ENCODE peak calls at places on chromosomes 13 and 19, in eight cellular contexts. One of them, this sample, is unnamed.

GRCh38 chr13:79468402-79468801 is 12.6 kb upstream of the NDFIP2 start:
- DNase-seq in fibroblast of lung: no peak
- DNase-seq in PC-3: no peak
- DNase-seq in H1: no peak
- DNase-seq in astrocyte: no peak
- DNase-seq in mammary epithelial cell: no peak
- DNase-seq in H9: no peak
- DNase-seq in GM23248: no peak
- DNase-seq in this sample: no peak

GRCh38 chr19:10811391-10812111 is 24.5 kb downstream of the TMED1 start:
- DNase-seq in H1: no peak
- DNase-seq in fibroblast of lung: no peak
- DNase-seq in PC-3: no peak
- DNase-seq in GM23248: no peak
- DNase-seq in astrocyte: no peak
- DNase-seq in mammary epithelial cell: no peak
- DNase-seq in H9: no peak
- DNase-seq in this sample: no peak

GRCh38 chr13:24161010-24161775 is 673 bp downstream of the SPATA13 start:
- DNase-seq in H1: no peak
- DNase-seq in GM23248: peak; percentile 57
- DNase-seq in PC-3: peak; percentile 49
- DNase-seq in fibroblast of lung: peak; percentile 22
- DNase-seq in astrocyte: no peak
- DNase-seq in H9: peak; percentile 51
- DNase-seq in mammary epithelial cell: no peak
- DNase-seq in this sample: no peak

GRCh38 chr19:31979362-31979761 is 366.0 kb upstream of the ZNF507 start:
- DNase-seq in PC-3: no peak
- DNase-seq in fibroblast of lung: no peak
- DNase-seq in GM23248: no peak
- DNase-seq in H1: no peak
- DNase-seq in astrocyte: no peak
- DNase-seq in mammary epithelial cell: no peak
- DNase-seq in H9: no peak
- DNase-seq in this sample: no peak

GRCh38 chr19:44212865-44213346 is 574 bp downstream of the ZNF227 start:
- DNase-seq in H9: no peak
- DNase-seq in fibroblast of lung: peak; percentile 51
- DNase-seq in mammary epithelial cell: peak; percentile 27
- DNase-seq in GM23248: peak; percentile 69
- DNase-seq in PC-3: peak; percentile 2
- DNase-seq in astrocyte: peak; percentile 30
- DNase-seq in H1: no peak
- DNase-seq in this sample: no peak

GRCh38 chr19:19217110-19217509 is 5.4 kb downstream of the NCAN start:
- DNase-seq in astrocyte: no peak
- DNase-seq in PC-3: peak; percentile 64
- DNase-seq in GM23248: peak; percentile 26
- DNase-seq in mammary epithelial cell: peak; percentile 39
- DNase-seq in fibroblast of lung: peak; percentile 20
- DNase-seq in H9: peak; percentile 49
- DNase-seq in H1: no peak
- DNase-seq in this sample: no peak

GRCh38 chr19:33811736-33812387 is 15.2 kb downstream of the KCTD15 start:
- DNase-seq in H9: no peak
- DNase-seq in H1: no peak
- DNase-seq in mammary epithelial cell: no peak
- DNase-seq in astrocyte: no peak
- DNase-seq in PC-3: no peak
- DNase-seq in fibroblast of lung: no peak
- DNase-seq in GM23248: no peak
- DNase-seq in this sample: no peak

GRCh38 chr19:18741566-18742121 is 49.5 kb downstream of the COMP start:
- DNase-seq in H1: no peak
- DNase-seq in astrocyte: no peak
- DNase-seq in GM23248: no peak
- DNase-seq in mammary epithelial cell: no peak
- DNase-seq in fibroblast of lung: no peak
- DNase-seq in H9: peak; percentile 26
- DNase-seq in PC-3: peak; percentile 47
- DNase-seq in this sample: no peak

GRCh38 chr13:52846567-52847321 is 1.7 kb downstream of the PCDH8 start:
- DNase-seq in fibroblast of lung: peak; percentile 25
- DNase-seq in astrocyte: peak; percentile 10
- DNase-seq in H1: no peak
- DNase-seq in PC-3: no peak
- DNase-seq in mammary epithelial cell: peak; percentile 21
- DNase-seq in GM23248: peak; percentile 55
- DNase-seq in H9: peak; percentile 90
- DNase-seq in this sample: no peak

GRCh38 chr13:44938854-44939253 is 50.4 kb downstream of the NUFIP1 start:
- DNase-seq in H1: no peak
- DNase-seq in mammary epithelial cell: no peak
- DNase-seq in PC-3: no peak
- DNase-seq in fibroblast of lung: no peak
- DNase-seq in GM23248: no peak
- DNase-seq in H9: no peak
- DNase-seq in astrocyte: no peak
- DNase-seq in this sample: no peak

GRCh38 chr19:13146763-13147563 is 3.2 kb downstream of the STX10 start:
- DNase-seq in fibroblast of lung: no peak
- DNase-seq in mammary epithelial cell: no peak
- DNase-seq in GM23248: peak; percentile 59
- DNase-seq in astrocyte: no peak
- DNase-seq in H9: no peak
- DNase-seq in H1: no peak
- DNase-seq in PC-3: no peak
- DNase-seq in this sample: no peak

GRCh38 chr19:5891938-5892771 is 11.4 kb downstream of the NDUFA11 start:
- DNase-seq in astrocyte: peak; percentile 15
- DNase-seq in H1: no peak
- DNase-seq in H9: peak; percentile 61
- DNase-seq in fibroblast of lung: peak; percentile 39
- DNase-seq in mammary epithelial cell: no peak
- DNase-seq in GM23248: peak; percentile 67
- DNase-seq in PC-3: peak; percentile 60
- DNase-seq in this sample: no peak

GRCh38 chr19:2766594-2767372 is 16.3 kb downstream of the SGTA start:
- DNase-seq in fibroblast of lung: no peak
- DNase-seq in H1: no peak
- DNase-seq in mammary epithelial cell: no peak
- DNase-seq in H9: no peak
- DNase-seq in astrocyte: no peak
- DNase-seq in PC-3: no peak
- DNase-seq in GM23248: no peak
- DNase-seq in this sample: no peak

GRCh38 chr13:27321619-27322385 is 51.2 kb downstream of the RASL11A start:
- DNase-seq in mammary epithelial cell: no peak
- DNase-seq in PC-3: no peak
- DNase-seq in H9: no peak
- DNase-seq in H1: no peak
- DNase-seq in astrocyte: no peak
- DNase-seq in fibroblast of lung: no peak
- DNase-seq in GM23248: no peak
- DNase-seq in this sample: no peak

GRCh38 chr13:113735194-113735593 is 23.8 kb upstream of the TMEM255B start:
- DNase-seq in H9: no peak
- DNase-seq in astrocyte: no peak
- DNase-seq in H1: no peak
- DNase-seq in PC-3: no peak
- DNase-seq in fibroblast of lung: no peak
- DNase-seq in GM23248: no peak
- DNase-seq in mammary epithelial cell: no peak
- DNase-seq in this sample: no peak
- H3K9ac ChIP-seq in H9: no peak overlapping the region
- H3K9ac ChIP-seq in astrocyte: no peak overlapping the region
- H3K9ac ChIP-seq in H1: no peak overlapping the region
- H3K9ac ChIP-seq in PC-3: no peak overlapping the region
- H3K9ac ChIP-seq in fibroblast of lung: no peak overlapping the region
- H3K9ac ChIP-seq in GM23248: no peak overlapping the region
- H3K9ac ChIP-seq in mammary epithelial cell: no peak overlapping the region
- H3K9ac ChIP-seq in this sample: no peak overlapping the region

GRCh38 chr19:39413269-39413902 is 917 bp downstream of the PLEKHG2 start:
- DNase-seq in fibroblast of lung: peak; percentile 51
- DNase-seq in H9: no peak
- DNase-seq in mammary epithelial cell: no peak
- DNase-seq in H1: no peak
- DNase-seq in GM23248: peak; percentile 75
- DNase-seq in PC-3: no peak
- DNase-seq in astrocyte: no peak
- DNase-seq in this sample: no peak
- H4K20me1 ChIP-seq in fibroblast of lung: peaks cover 1% of the 10 kb centered on the region
- H4K20me1 ChIP-seq in H9: peaks cover 2% of the 10 kb centered on the region
- H4K20me1 ChIP-seq in mammary epithelial cell: no peaks in the 10 kb centered on the region
- H4K20me1 ChIP-seq in H1: peaks cover 5% of the 10 kb centered on the region
- H4K20me1 ChIP-seq in GM23248: no peaks in the 10 kb centered on the region
- H4K20me1 ChIP-seq in PC-3: peaks cover 4% of the 10 kb centered on the region
- H4K20me1 ChIP-seq in astrocyte: peaks cover 51% of the 10 kb centered on the region
- H4K20me1 ChIP-seq in this sample: no peaks in the 10 kb centered on the region

GRCh38 chr19:52653161-52653560 is 15.0 kb upstream of the ZNF83 start:
- DNase-seq in fibroblast of lung: no peak
- DNase-seq in H9: no peak
- DNase-seq in H1: no peak
- DNase-seq in GM23248: no peak
- DNase-seq in astrocyte: no peak
- DNase-seq in mammary epithelial cell: no peak
- DNase-seq in PC-3: no peak
- DNase-seq in this sample: no peak
- H3K9ac ChIP-seq in fibroblast of lung: no peak overlapping the region
- H3K9ac ChIP-seq in H9: no peak overlapping the region
- H3K9ac ChIP-seq in H1: no peak overlapping the region
- H3K9ac ChIP-seq in GM23248: no peak overlapping the region
- H3K9ac ChIP-seq in astrocyte: no peak overlapping the region
- H3K9ac ChIP-seq in mammary epithelial cell: no peak overlapping the region
- H3K9ac ChIP-seq in PC-3: no peak overlapping the region
- H3K9ac ChIP-seq in this sample: no peak overlapping the region

GRCh38 chr13:34810996-34811395 is 131.1 kb upstream of the NBEA start:
- DNase-seq in GM23248: no peak
- DNase-seq in astrocyte: no peak
- DNase-seq in fibroblast of lung: peak; percentile 7
- DNase-seq in H1: no peak
- DNase-seq in PC-3: no peak
- DNase-seq in mammary epithelial cell: no peak
- DNase-seq in H9: no peak
- DNase-seq in this sample: no peak

GRCh38 chr13:34816543-34816942 is 125.5 kb upstream of the NBEA start:
- DNase-seq in fibroblast of lung: peak; percentile 73
- DNase-seq in H1: no peak
- DNase-seq in PC-3: no peak
- DNase-seq in H9: no peak
- DNase-seq in mammary epithelial cell: no peak
- DNase-seq in astrocyte: peak; percentile 72
- DNase-seq in GM23248: peak; percentile 21
- DNase-seq in this sample: no peak

GRCh38 chr13:34817246-34817645 is 124.8 kb upstream of the NBEA start:
- DNase-seq in mammary epithelial cell: no peak
- DNase-seq in H1: no peak
- DNase-seq in PC-3: no peak
- DNase-seq in H9: no peak
- DNase-seq in GM23248: no peak
- DNase-seq in astrocyte: peak; percentile 90
- DNase-seq in fibroblast of lung: peak; percentile 88
- DNase-seq in this sample: no peak

GRCh38 chr13:34816118-34816517 is 126.0 kb upstream of the NBEA start:
- DNase-seq in H9: no peak
- DNase-seq in fibroblast of lung: no peak
- DNase-seq in H1: peak; percentile 21
- DNase-seq in astrocyte: no peak
- DNase-seq in mammary epithelial cell: no peak
- DNase-seq in PC-3: no peak
- DNase-seq in GM23248: no peak
- DNase-seq in this sample: no peak
- H4K20me1 ChIP-seq in H9: no peaks in the 10 kb centered on the region
- H4K20me1 ChIP-seq in fibroblast of lung: no peaks in the 10 kb centered on the region
- H4K20me1 ChIP-seq in H1: no peaks in the 10 kb centered on the region
- H4K20me1 ChIP-seq in astrocyte: no peaks in the 10 kb centered on the region
- H4K20me1 ChIP-seq in mammary epithelial cell: no peaks in the 10 kb centered on the region
- H4K20me1 ChIP-seq in PC-3: no peaks in the 10 kb centered on the region
- H4K20me1 ChIP-seq in GM23248: no peaks in the 10 kb centered on the region
- H4K20me1 ChIP-seq in this sample: no peaks in the 10 kb centered on the region

GRCh38 chr19:27746691-27747380 is 1466.1 kb downstream of the UQCRFS1 start:
- DNase-seq in H1: peak; percentile 25
- DNase-seq in PC-3: peak; percentile 12
- DNase-seq in mammary epithelial cell: peak; percentile 15
- DNase-seq in astrocyte: peak; percentile 6
- DNase-seq in fibroblast of lung: peak; percentile 38
- DNase-seq in H9: peak; percentile 70
- DNase-seq in GM23248: peak; percentile 15
- DNase-seq in this sample: no peak
- H3K9ac ChIP-seq in H1: no peak overlapping the region
- H3K9ac ChIP-seq in PC-3: no peak overlapping the region
- H3K9ac ChIP-seq in mammary epithelial cell: no peak overlapping the region
- H3K9ac ChIP-seq in astrocyte: no peak overlapping the region
- H3K9ac ChIP-seq in fibroblast of lung: no peak overlapping the region
- H3K9ac ChIP-seq in H9: no peak overlapping the region
- H3K9ac ChIP-seq in GM23248: no peak overlapping the region
- H3K9ac ChIP-seq in this sample: no peak overlapping the region

GRCh38 chr13:102369303-102369702 is 32.5 kb downstream of the FGF14 start:
- DNase-seq in H9: no peak
- DNase-seq in astrocyte: no peak
- DNase-seq in mammary epithelial cell: no peak
- DNase-seq in fibroblast of lung: no peak
- DNase-seq in GM23248: no peak
- DNase-seq in H1: no peak
- DNase-seq in PC-3: peak; percentile 7
- DNase-seq in this sample: no peak

GRCh38 chr13:102373221-102373620 is 28.6 kb downstream of the FGF14 start:
- DNase-seq in astrocyte: no peak
- DNase-seq in H1: no peak
- DNase-seq in fibroblast of lung: no peak
- DNase-seq in PC-3: no peak
- DNase-seq in mammary epithelial cell: peak; percentile 16
- DNase-seq in GM23248: no peak
- DNase-seq in H9: no peak
- DNase-seq in this sample: no peak

DNA sequence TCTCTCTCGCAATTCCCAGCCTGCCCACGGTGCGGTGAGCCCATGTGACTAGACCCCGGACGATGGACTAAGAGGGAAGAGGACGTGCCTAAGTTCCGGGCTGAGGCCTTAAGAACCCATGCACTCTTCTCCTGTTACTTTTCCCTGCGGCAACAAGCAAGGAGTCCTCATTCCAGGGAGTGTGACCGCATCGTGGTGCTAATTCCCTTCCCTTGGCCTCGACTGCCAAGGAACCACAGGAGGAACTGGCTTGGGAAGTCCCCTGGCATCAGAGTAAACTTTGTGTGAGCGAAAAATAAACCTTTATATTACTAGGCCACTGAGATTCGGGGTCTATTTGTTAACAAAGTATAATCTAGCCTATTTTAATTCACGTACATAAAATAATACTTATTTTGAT is 34.0 kb downstream of the FGF14 start:
- DNase-seq in PC-3: no peak
- DNase-seq in mammary epithelial cell: no peak
- DNase-seq in H1: no peak
- DNase-seq in GM23248: no peak
- DNase-seq in fibroblast of lung: no peak
- DNase-seq in astrocyte: no peak
- DNase-seq in H9: no peak
- DNase-seq in this sample: no peak
- H4K20me1 ChIP-seq in PC-3: no peaks in the 10 kb centered on the region
- H4K20me1 ChIP-seq in mammary epithelial cell: no peaks in the 10 kb centered on the region
- H4K20me1 ChIP-seq in H1: no peaks in the 10 kb centered on the region
- H4K20me1 ChIP-seq in GM23248: no peaks in the 10 kb centered on the region
- H4K20me1 ChIP-seq in fibroblast of lung: no peaks in the 10 kb centered on the region
- H4K20me1 ChIP-seq in astrocyte: no peaks in the 10 kb centered on the region
- H4K20me1 ChIP-seq in H9: no peaks in the 10 kb centered on the region
- H4K20me1 ChIP-seq in this sample: no peaks in the 10 kb centered on the region